ENCODE peak calls at places on chromosome 21, in nine cellular contexts. One of them, this sample, is unnamed.

GRCh38 chr21:39350094-39351006 is 1.5 kb upstream of the HMGN1 start:
- ATAC-seq in RWPE2: no peak
- ATAC-seq in psoas muscle: no peak
- ATAC-seq in activated naive CD8-positive, alpha-beta T cell treated with anti-CD3 and anti-CD28 coated beads, Interleukin-2, amount 10 ng/mL, durations not matched to agents 7 days and 5 days: no peak
- ATAC-seq in A549: no peak
- ATAC-seq in natural killer cell: no peak
- ATAC-seq in sciatic nerve: no peak
- ATAC-seq in activated T-cell treated with anti-CD3 and anti-CD28 coated beads, Interleukin-2, amount 50 U/mL, for 4 hours: no peak
- ATAC-seq in effector memory CD8-positive, alpha-beta T cell: no peak
- ATAC-seq in this sample: no peak

GRCh38 chr21:44006017-44006624 is 6.0 kb upstream of the TRAPPC10 start:
- ATAC-seq in natural killer cell: no peak
- ATAC-seq in effector memory CD8-positive, alpha-beta T cell: no peak
- ATAC-seq in A549: peak; percentile 97
- ATAC-seq in RWPE2: peak; percentile 99
- ATAC-seq in psoas muscle: peak; percentile 20
- ATAC-seq in activated T-cell treated with anti-CD3 and anti-CD28 coated beads, Interleukin-2, amount 50 U/mL, for 4 hours: no peak
- ATAC-seq in sciatic nerve: peak; percentile 69
- ATAC-seq in activated naive CD8-positive, alpha-beta T cell treated with anti-CD3 and anti-CD28 coated beads, Interleukin-2, amount 10 ng/mL, durations not matched to agents 7 days and 5 days: no peak
- ATAC-seq in this sample: no peak

GRCh38 chr21:45403825-45404725 is 890 bp upstream of the COL18A1 start:
- ATAC-seq in RWPE2: peak; percentile 43
- ATAC-seq in effector memory CD8-positive, alpha-beta T cell: peak; percentile 28
- ATAC-seq in A549: peak; percentile 9
- ATAC-seq in activated T-cell treated with anti-CD3 and anti-CD28 coated beads, Interleukin-2, amount 50 U/mL, for 4 hours: peak; percentile 17
- ATAC-seq in activated naive CD8-positive, alpha-beta T cell treated with anti-CD3 and anti-CD28 coated beads, Interleukin-2, amount 10 ng/mL, durations not matched to agents 7 days and 5 days: peak; percentile 4
- ATAC-seq in sciatic nerve: peak; percentile 70
- ATAC-seq in psoas muscle: peak; percentile 17
- ATAC-seq in natural killer cell: peak; percentile 25
- ATAC-seq in this sample: no peak

GRCh38 chr21:15076730-15077129 is 11.9 kb upstream of the NRIP1 start:
- ATAC-seq in A549: no peak
- ATAC-seq in sciatic nerve: no peak
- ATAC-seq in natural killer cell: no peak
- ATAC-seq in activated naive CD8-positive, alpha-beta T cell treated with anti-CD3 and anti-CD28 coated beads, Interleukin-2, amount 10 ng/mL, durations not matched to agents 7 days and 5 days: no peak
- ATAC-seq in RWPE2: no peak
- ATAC-seq in effector memory CD8-positive, alpha-beta T cell: no peak
- ATAC-seq in activated T-cell treated with anti-CD3 and anti-CD28 coated beads, Interleukin-2, amount 50 U/mL, for 4 hours: no peak
- ATAC-seq in psoas muscle: no peak
- ATAC-seq in this sample: no peak

GRCh38 chr21:32414579-32415358 is 2.3 kb downstream of the EVA1C start:
- ATAC-seq in activated naive CD8-positive, alpha-beta T cell treated with anti-CD3 and anti-CD28 coated beads, Interleukin-2, amount 10 ng/mL, durations not matched to agents 7 days and 5 days: no peak
- ATAC-seq in psoas muscle: no peak
- ATAC-seq in activated T-cell treated with anti-CD3 and anti-CD28 coated beads, Interleukin-2, amount 50 U/mL, for 4 hours: no peak
- ATAC-seq in sciatic nerve: no peak
- ATAC-seq in natural killer cell: no peak
- ATAC-seq in A549: no peak
- ATAC-seq in effector memory CD8-positive, alpha-beta T cell: no peak
- ATAC-seq in RWPE2: no peak
- ATAC-seq in this sample: no peak

GRCh38 chr21:25115021-25115420 is 492.3 kb downstream of the MRPL39 start:
- ATAC-seq in natural killer cell: no peak
- ATAC-seq in activated naive CD8-positive, alpha-beta T cell treated with anti-CD3 and anti-CD28 coated beads, Interleukin-2, amount 10 ng/mL, durations not matched to agents 7 days and 5 days: no peak
- ATAC-seq in activated T-cell treated with anti-CD3 and anti-CD28 coated beads, Interleukin-2, amount 50 U/mL, for 4 hours: no peak
- ATAC-seq in psoas muscle: no peak
- ATAC-seq in A549: no peak
- ATAC-seq in RWPE2: no peak
- ATAC-seq in effector memory CD8-positive, alpha-beta T cell: no peak
- ATAC-seq in sciatic nerve: no peak
- ATAC-seq in this sample: no peak

GRCh38 chr21:18030248-18030647 is 211.1 kb upstream of the C21orf91 start:
- ATAC-seq in activated naive CD8-positive, alpha-beta T cell treated with anti-CD3 and anti-CD28 coated beads, Interleukin-2, amount 10 ng/mL, durations not matched to agents 7 days and 5 days: no peak
- ATAC-seq in psoas muscle: no peak
- ATAC-seq in RWPE2: no peak
- ATAC-seq in A549: no peak
- ATAC-seq in activated T-cell treated with anti-CD3 and anti-CD28 coated beads, Interleukin-2, amount 50 U/mL, for 4 hours: peak; percentile 18
- ATAC-seq in sciatic nerve: no peak
- ATAC-seq in effector memory CD8-positive, alpha-beta T cell: no peak
- ATAC-seq in natural killer cell: no peak
- ATAC-seq in this sample: peak; percentile 96

GRCh38 chr21:44582980-44583799 is 2.8 kb upstream of the KRTAP10-5 start:
- ATAC-seq in sciatic nerve: no peak
- ATAC-seq in effector memory CD8-positive, alpha-beta T cell: no peak
- ATAC-seq in activated T-cell treated with anti-CD3 and anti-CD28 coated beads, Interleukin-2, amount 50 U/mL, for 4 hours: no peak
- ATAC-seq in psoas muscle: no peak
- ATAC-seq in activated naive CD8-positive, alpha-beta T cell treated with anti-CD3 and anti-CD28 coated beads, Interleukin-2, amount 10 ng/mL, durations not matched to agents 7 days and 5 days: no peak
- ATAC-seq in A549: no peak
- ATAC-seq in RWPE2: no peak
- ATAC-seq in natural killer cell: no peak
- ATAC-seq in this sample: peak; percentile 4

GRCh38 chr21:31665397-31665796 is 5.9 kb downstream of the SOD1 start:
- ATAC-seq in psoas muscle: peak; percentile 44
- ATAC-seq in RWPE2: peak; percentile 28
- ATAC-seq in sciatic nerve: peak; percentile 57
- ATAC-seq in activated naive CD8-positive, alpha-beta T cell treated with anti-CD3 and anti-CD28 coated beads, Interleukin-2, amount 10 ng/mL, durations not matched to agents 7 days and 5 days: peak; percentile 62
- ATAC-seq in activated T-cell treated with anti-CD3 and anti-CD28 coated beads, Interleukin-2, amount 50 U/mL, for 4 hours: peak; percentile 46
- ATAC-seq in effector memory CD8-positive, alpha-beta T cell: peak; percentile 72
- ATAC-seq in A549: peak; percentile 56
- ATAC-seq in natural killer cell: peak; percentile 29
- ATAC-seq in this sample: peak; percentile 50